ENCODE peak calls at places on chromosomes 13 and 19, in seven cellular contexts. E is nephron progenitor cell, B is uterus, G is astrocyte of the spinal cord, P is adrenal gland, D is fibroblast of lung, M is H1. H is an unnamed sample.

GRCh38 chr13:19153782-19154450 is 27.7 kb downstream of the TUBA3C start:
- DNase-seq in E (no peak), B (no peak), G (no peak), P (no peak), D (no peak), M (no peak), H (no peak)

GRCh38 chr13:30755678-30756077 is 20.3 kb downstream of the ALOX5AP start:
- DNase-seq in E (no peak), B (no peak), G (no peak), P (no peak), D (no peak), M (no peak), H (no peak)

GRCh38 chr19:13195678-13196077 is 45.5 kb downstream of the IER2 start:
- DNase-seq in E (peak), B (no peak), G (no peak), P (no peak), D (no peak), M (peak), H (peak)

GRCh38 chr19:2575734-2576481 is 100.0 kb downstream of the GADD45B start:
- DNase-seq in E (peak), B (peak), G (peak), P (no peak), D (peak), M (no peak), H (no peak)

GRCh38 chr13:107376393-107377085 is 808.6 kb upstream of the ARGLU1 start:
- DNase-seq in E (no peak), B (no peak), G (peak), P (no peak), D (no peak), M (no peak), H (no peak)

GRCh38 chr19:42325896-42326771 is 699 bp downstream of the MEGF8 start:
- DNase-seq in E (peak), B (no peak), G (no peak), P (no peak), D (no peak), M (no peak), H (peak)

GRCh38 chr19:45782820-45783785 is 813 bp upstream of the DMPK start:
- DNase-seq in E (no peak), B (peak), G (peak), P (no peak), D (peak), M (no peak), H (no peak)

GRCh38 chr19:7515091-7515470 is 822 bp upstream of the ZNF358 start:
- DNase-seq in E (no peak), B (no peak), G (no peak), P (no peak), D (peak), M (no peak), H (no peak)

GRCh38 chr13:20121154-20121515 is 39.7 kb downstream of the GJA3 start:
- DNase-seq in E (no peak), B (no peak), G (no peak), P (no peak), D (peak), M (no peak), H (no peak)

GRCh38 chr13:19117913-19118739 is 63.5 kb downstream of the TUBA3C start:
- DNase-seq in E (no peak), B (no peak), G (no peak), P (no peak), D (no peak), M (no peak), H (no peak)

GRCh38 chr19:1177322-1178114 is 3.5 kb upstream of the SBNO2 start:
- DNase-seq in E (no peak), B (no peak), G (peak), P (no peak), D (peak), M (no peak), H (no peak)

GRCh38 chr19:2933490-2933910 is 11.3 kb downstream of the ZNF77 start:
- DNase-seq in E (no peak), B (no peak), G (no peak), P (no peak), D (no peak), M (no peak), H (no peak)

GRCh38 chr13:51230473-51231105 is 8.4 kb downstream of the FAM124A start:
- DNase-seq in E (no peak), B (peak), G (peak), P (peak), D (peak), M (no peak), H (no peak)

GRCh38 chr13:40468227-40468838 is 198.1 kb downstream of the FOXO1 start:
- DNase-seq in E (no peak), B (no peak), G (no peak), P (no peak), D (no peak), M (no peak), H (no peak)

GRCh38 chr13:25200783-25201182 is 28.7 kb upstream of the AMER2 start:
- DNase-seq in E (no peak), B (no peak), G (no peak), P (no peak), D (no peak), M (no peak), H (no peak)

GRCh38 chr19:33374406-33374703 is 846 bp downstream of the CEBPG start:
- DNase-seq in E (no peak), B (no peak), G (peak), P (peak), D (peak), M (no peak), H (no peak)

GRCh38 chr13:40985596-40986327 is 33.4 kb downstream of the ELF1 start:
- DNase-seq in E (no peak), B (no peak), G (no peak), P (no peak), D (no peak), M (no peak), H (no peak)

GRCh38 chr13:114090476-114090875 is 41.9 kb downstream of the RASA3 start:
- DNase-seq in E (no peak), B (no peak), G (no peak), P (no peak), D (no peak), M (no peak), H (no peak)

DNA sequence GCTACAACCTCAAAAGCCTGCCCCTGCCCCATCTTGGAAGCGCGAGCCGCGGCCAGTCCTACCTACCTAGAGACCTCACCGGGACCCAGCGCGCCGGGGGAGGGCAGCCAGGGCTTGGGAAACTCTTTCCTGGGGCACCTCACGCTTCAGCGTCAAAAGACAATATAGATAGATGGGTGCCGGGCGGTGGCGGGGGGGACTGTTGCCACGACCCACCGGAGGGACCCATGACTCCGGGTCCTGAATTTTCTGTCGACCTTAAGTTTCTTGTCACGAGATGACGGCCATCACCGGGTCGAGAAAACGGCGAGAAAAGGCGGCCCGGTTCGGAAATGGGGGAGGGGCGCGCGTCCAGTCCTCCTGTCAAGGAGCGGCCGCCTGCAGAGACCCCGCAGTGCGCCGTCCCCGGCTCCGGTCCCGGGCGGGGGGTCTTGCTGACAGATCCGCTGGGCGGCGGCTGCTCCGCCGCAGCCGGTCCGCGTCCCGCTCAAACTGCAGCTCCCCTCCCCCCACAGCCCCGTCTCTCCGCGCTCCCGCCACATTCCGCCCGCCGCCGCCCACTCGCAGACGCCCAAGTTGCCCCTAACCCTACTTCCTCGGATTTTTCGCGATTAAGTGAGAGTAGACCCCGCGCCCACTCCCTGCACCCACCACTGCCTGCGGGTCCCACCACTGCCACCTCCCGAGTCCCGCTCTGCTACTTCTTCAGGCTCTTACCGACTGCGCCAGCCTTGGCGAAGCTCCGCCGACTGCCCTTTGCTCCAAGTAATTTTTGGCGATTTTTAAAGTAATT is 66.1 kb downstream of the KCNRG start:
- DNase-seq in E (peak), B (peak), G (peak), P (peak), D (no peak), M (peak), H (peak)
- TF ChIP-seq CTCF in E (no peak), B (no peak), G (peak), P (peak), D (no peak), M (no peak), H (peak)

DNA sequence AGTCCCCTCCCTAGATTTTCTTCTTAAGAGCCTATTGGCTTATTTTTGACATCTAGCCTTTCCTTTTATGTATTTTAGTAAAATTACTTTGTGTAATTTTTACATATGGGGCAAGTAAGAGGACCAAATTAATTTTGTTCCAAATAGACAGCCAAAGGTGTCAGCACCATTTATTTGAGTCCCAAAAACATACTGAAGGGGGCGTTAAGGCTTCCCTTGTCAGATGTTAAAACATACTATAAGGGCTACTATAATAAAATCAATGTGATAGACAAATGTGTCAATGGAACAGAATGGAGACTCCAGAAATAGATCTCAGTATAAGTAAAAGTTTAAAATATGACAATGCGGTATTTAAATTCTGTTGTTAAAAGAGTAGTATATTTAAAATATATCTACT is 133.6 kb downstream of the MTUS2 start:
- DNase-seq in E (no peak), B (no peak), G (no peak), P (no peak), D (no peak), M (no peak), H (no peak)
- TF ChIP-seq CTCF in E (no peak), B (no peak), G (no peak), P (no peak), D (no peak), M (no peak), H (peak)

DNA sequence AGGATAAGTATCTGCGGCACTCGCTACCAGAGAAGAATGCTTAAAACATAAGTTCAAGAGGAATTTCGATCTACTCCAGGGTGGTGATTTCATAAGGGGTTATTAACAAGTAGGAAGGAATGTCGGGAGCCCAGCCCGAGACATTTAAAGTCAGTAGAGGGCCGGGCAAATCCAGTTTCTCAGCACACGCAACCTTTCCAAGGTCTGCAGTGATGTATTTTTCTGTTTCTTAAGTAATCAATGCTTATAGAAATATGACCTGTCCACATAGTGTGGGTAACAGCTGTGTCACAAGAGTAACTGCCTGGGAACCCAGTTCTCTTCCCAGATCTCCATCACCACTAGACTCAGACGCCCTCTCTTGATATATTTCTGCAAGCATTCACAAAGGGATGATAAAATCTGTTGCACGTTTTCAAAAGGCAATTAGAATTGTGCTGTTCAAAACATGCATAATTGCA is 525.9 kb downstream of the MYO16 start:
- DNase-seq in E (no peak), B (no peak), G (peak), P (no peak), D (peak), M (no peak), H (no peak)
- TF ChIP-seq CTCF in E (no peak), B (no peak), G (no peak), P (no peak), D (no peak), M (no peak), H (no peak)

GRCh38 chr19:39301562-39301961 is 5.4 kb downstream of the IFNL1 start:
- DNase-seq in E (no peak), B (no peak), G (no peak), P (no peak), D (no peak), M (no peak), H (no peak)
- TF ChIP-seq CTCF in E (no peak), B (no peak), G (no peak), P (no peak), D (no peak), M (no peak), H (no peak)

H was measured in neural crest cell.